ENCODE peak calls at places on chromosomes 2 and 18, in ten cellular contexts. One of them, this sample, is unnamed.

GRCh38 chr2:170819941-170820646 is 3.4 kb downstream of the GAD1 start:
- DNase-seq in GM12878: no peak
- DNase-seq in H1: peak; percentile 79
- DNase-seq in upper lobe of left lung: no peak
- DNase-seq in K562: no peak
- DNase-seq in suprapubic skin: no peak
- DNase-seq in transverse colon: no peak
- DNase-seq in stomach: no peak
- DNase-seq in HCT116: no peak
- DNase-seq in GM23338: peak; percentile 83
- DNase-seq in this sample: no peak

GRCh38 chr18:62341423-62341920 is 16.4 kb downstream of the TNFRSF11A start:
- DNase-seq in transverse colon: no peak
- DNase-seq in H1: peak; percentile 13
- DNase-seq in upper lobe of left lung: no peak
- DNase-seq in HCT116: no peak
- DNase-seq in GM23338: no peak
- DNase-seq in GM12878: no peak
- DNase-seq in suprapubic skin: no peak
- DNase-seq in K562: no peak
- DNase-seq in stomach: peak; percentile 53
- DNase-seq in this sample: no peak

GRCh38 chr2:15802657-15803056 is 137.7 kb upstream of the MYCN start:
- DNase-seq in K562: no peak
- DNase-seq in HCT116: no peak
- DNase-seq in GM23338: no peak
- DNase-seq in stomach: no peak
- DNase-seq in GM12878: no peak
- DNase-seq in H1: no peak
- DNase-seq in suprapubic skin: no peak
- DNase-seq in upper lobe of left lung: no peak
- DNase-seq in transverse colon: no peak
- DNase-seq in this sample: no peak

GRCh38 chr2:186554850-186555785 is 34.7 kb upstream of the ITGAV start:
- DNase-seq in suprapubic skin: no peak
- DNase-seq in GM12878: no peak
- DNase-seq in GM23338: no peak
- DNase-seq in transverse colon: no peak
- DNase-seq in K562: no peak
- DNase-seq in upper lobe of left lung: no peak
- DNase-seq in stomach: no peak
- DNase-seq in H1: no peak
- DNase-seq in HCT116: no peak
- DNase-seq in this sample: no peak

GRCh38 chr2:219406861-219407230 is 11.3 kb upstream of the DES start:
- DNase-seq in GM23338: no peak
- DNase-seq in stomach: no peak
- DNase-seq in upper lobe of left lung: no peak
- DNase-seq in transverse colon: peak; percentile 60
- DNase-seq in suprapubic skin: no peak
- DNase-seq in GM12878: no peak
- DNase-seq in K562: no peak
- DNase-seq in HCT116: no peak
- DNase-seq in H1: no peak
- DNase-seq in this sample: peak; percentile 97

GRCh38 chr2:230650585-230651137 is 62.0 kb upstream of the CAB39 start:
- DNase-seq in GM23338: no peak
- DNase-seq in suprapubic skin: no peak
- DNase-seq in K562: peak; percentile 58
- DNase-seq in HCT116: no peak
- DNase-seq in upper lobe of left lung: no peak
- DNase-seq in GM12878: peak; percentile 93
- DNase-seq in H1: no peak
- DNase-seq in transverse colon: no peak
- DNase-seq in stomach: no peak
- DNase-seq in this sample: no peak

GRCh38 chr2:113217455-113218282 is 43.9 kb downstream of the PSD4 start:
- DNase-seq in K562: no peak
- DNase-seq in suprapubic skin: no peak
- DNase-seq in stomach: no peak
- DNase-seq in upper lobe of left lung: no peak
- DNase-seq in transverse colon: no peak
- DNase-seq in HCT116: no peak
- DNase-seq in H1: no peak
- DNase-seq in GM23338: no peak
- DNase-seq in GM12878: no peak
- DNase-seq in this sample: peak; percentile 52

GRCh38 chr2:200172944-200173481 is 133.5 kb upstream of the SPATS2L start:
- DNase-seq in suprapubic skin: no peak
- DNase-seq in transverse colon: no peak
- DNase-seq in GM23338: no peak
- DNase-seq in H1: no peak
- DNase-seq in K562: no peak
- DNase-seq in HCT116: no peak
- DNase-seq in upper lobe of left lung: no peak
- DNase-seq in GM12878: no peak
- DNase-seq in stomach: no peak
- DNase-seq in this sample: no peak

GRCh38 chr2:104572856-104573255 is 281.1 kb upstream of the POU3F3 start:
- DNase-seq in GM23338: no peak
- DNase-seq in H1: no peak
- DNase-seq in transverse colon: no peak
- DNase-seq in K562: no peak
- DNase-seq in GM12878: no peak
- DNase-seq in upper lobe of left lung: peak; percentile 29
- DNase-seq in suprapubic skin: no peak
- DNase-seq in HCT116: no peak
- DNase-seq in stomach: no peak
- DNase-seq in this sample: no peak

DNA sequence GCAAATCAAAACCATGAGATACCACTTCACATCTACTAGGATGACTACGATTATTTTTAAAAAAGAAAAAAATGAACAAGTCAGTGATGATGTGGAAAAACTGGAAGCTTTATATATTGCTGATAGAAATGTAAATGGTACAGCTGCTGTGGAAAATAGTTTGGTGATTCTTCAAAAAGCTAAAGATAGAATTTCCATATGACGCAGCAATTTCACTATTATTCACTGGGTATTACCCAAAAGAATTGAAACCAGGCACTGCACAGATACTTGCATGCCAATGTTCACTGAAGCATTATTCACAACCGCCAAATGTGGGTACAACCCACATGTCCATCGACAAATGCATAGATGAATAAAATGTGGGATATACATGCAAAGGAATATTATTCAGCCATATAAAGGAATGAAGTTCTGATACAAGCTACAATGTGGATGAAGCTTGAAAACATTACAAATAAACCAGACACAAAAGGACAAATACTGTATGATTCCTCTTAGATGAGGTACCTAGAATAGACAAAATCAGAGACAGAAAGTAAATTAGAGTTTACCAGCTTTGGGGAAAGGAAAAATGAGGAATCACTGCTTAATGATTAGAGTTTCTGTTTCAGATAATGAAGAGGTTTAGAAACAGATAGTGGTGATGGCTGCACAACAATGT is 11.1 kb downstream of the RTTN start:
- DNase-seq in transverse colon: no peak
- DNase-seq in GM12878: peak; percentile 90
- DNase-seq in K562: no peak
- DNase-seq in GM23338: no peak
- DNase-seq in HCT116: no peak
- DNase-seq in H1: no peak
- DNase-seq in suprapubic skin: no peak
- DNase-seq in upper lobe of left lung: no peak
- DNase-seq in stomach: no peak
- DNase-seq in this sample: no peak
- TF ChIP-seq POLR2AphosphoS5 in transverse colon: no peak
- TF ChIP-seq POLR2AphosphoS5 in GM12878: no peak
- TF ChIP-seq POLR2AphosphoS5 in K562: no peak
- TF ChIP-seq POLR2AphosphoS5 in GM23338: no peak
- TF ChIP-seq POLR2AphosphoS5 in HCT116: no peak
- TF ChIP-seq POLR2AphosphoS5 in H1: no peak
- TF ChIP-seq POLR2AphosphoS5 in suprapubic skin: no peak
- TF ChIP-seq POLR2AphosphoS5 in upper lobe of left lung: no peak
- TF ChIP-seq POLR2AphosphoS5 in stomach: no peak
- TF ChIP-seq POLR2AphosphoS5 in this sample: no peak

DNA sequence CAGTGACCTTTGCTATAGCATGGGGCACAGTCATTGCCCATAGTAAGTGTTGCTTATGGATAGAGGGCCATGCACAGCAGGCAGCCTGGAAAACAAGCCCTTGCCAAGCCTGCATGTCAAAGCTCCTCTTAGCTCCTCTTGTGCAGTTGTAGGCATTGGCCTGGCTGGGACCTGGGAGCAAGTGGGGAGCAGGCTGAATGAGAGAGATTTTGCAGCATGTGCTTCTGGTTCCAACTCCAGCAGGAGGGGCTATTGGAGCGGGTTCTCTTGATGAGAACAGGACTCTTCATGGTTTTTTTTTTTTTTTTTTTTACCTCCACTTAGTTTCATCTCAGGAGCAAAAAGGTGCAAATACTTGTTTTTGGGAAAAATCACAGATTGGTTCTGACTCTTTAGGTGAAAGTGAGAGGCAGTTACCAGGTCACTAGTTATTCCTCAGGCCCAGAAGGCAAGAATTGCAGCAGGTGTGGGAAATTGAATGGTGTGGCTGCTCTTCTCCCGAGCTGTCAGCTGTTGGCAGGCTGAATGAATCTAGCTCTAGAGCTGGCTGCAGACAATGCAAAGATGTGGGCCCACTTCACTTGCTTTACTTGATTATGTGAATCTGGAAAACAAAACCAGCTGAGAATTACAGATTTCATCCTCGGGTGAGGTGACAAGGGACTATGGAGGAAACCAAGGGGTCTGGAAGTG is 95.9 kb downstream of the MAP4K4 start:
- DNase-seq in suprapubic skin: no peak
- DNase-seq in transverse colon: no peak
- DNase-seq in GM12878: no peak
- DNase-seq in GM23338: peak; percentile 80
- DNase-seq in K562: no peak
- DNase-seq in upper lobe of left lung: no peak
- DNase-seq in H1: no peak
- DNase-seq in HCT116: no peak
- DNase-seq in stomach: no peak
- DNase-seq in this sample: no peak
- TF ChIP-seq CTCF in suprapubic skin: no peak
- TF ChIP-seq CTCF in transverse colon: no peak
- TF ChIP-seq CTCF in GM12878: peak; percentile 14
- TF ChIP-seq CTCF in GM23338: peak; percentile 64
- TF ChIP-seq CTCF in K562: peak; percentile 31
- TF ChIP-seq CTCF in upper lobe of left lung: no peak
- TF ChIP-seq CTCF in H1: peak; percentile 55
- TF ChIP-seq CTCF in HCT116: no peak
- TF ChIP-seq CTCF in stomach: no peak
- TF ChIP-seq CTCF in this sample: no peak

GRCh38 chr2:19607931-19608762 is 249.7 kb upstream of the OSR1 start:
- DNase-seq in HCT116: no peak
- DNase-seq in K562: no peak
- DNase-seq in GM23338: no peak
- DNase-seq in upper lobe of left lung: no peak
- DNase-seq in suprapubic skin: no peak
- DNase-seq in transverse colon: no peak
- DNase-seq in GM12878: no peak
- DNase-seq in stomach: no peak
- DNase-seq in H1: no peak
- DNase-seq in this sample: no peak
- H3K4me1 ChIP-seq in HCT116: peaks cover 42% of the 10 kb centered on the region
- H3K4me1 ChIP-seq in K562: no peaks in the 10 kb centered on the region
- H3K4me1 ChIP-seq in GM23338: no peaks in the 10 kb centered on the region
- H3K4me1 ChIP-seq in upper lobe of left lung: no peaks in the 10 kb centered on the region
- H3K4me1 ChIP-seq in suprapubic skin: no peaks in the 10 kb centered on the region
- H3K4me1 ChIP-seq in transverse colon: no peaks in the 10 kb centered on the region
- H3K4me1 ChIP-seq in GM12878: no peaks in the 10 kb centered on the region
- H3K4me1 ChIP-seq in stomach: no peaks in the 10 kb centered on the region
- H3K4me1 ChIP-seq in H1: no peaks in the 10 kb centered on the region
- H3K4me1 ChIP-seq in this sample: no peaks in the 10 kb centered on the region

GRCh38 chr18:75364512-75364911 is 63.0 kb downstream of the SMIM21 start:
- DNase-seq in upper lobe of left lung: no peak
- DNase-seq in GM12878: no peak
- DNase-seq in transverse colon: no peak
- DNase-seq in H1: no peak
- DNase-seq in HCT116: no peak
- DNase-seq in stomach: no peak
- DNase-seq in GM23338: no peak
- DNase-seq in K562: no peak
- DNase-seq in suprapubic skin: no peak
- DNase-seq in this sample: no peak

GRCh38 chr18:75365837-75366236 is 61.7 kb downstream of the SMIM21 start:
- DNase-seq in K562: no peak
- DNase-seq in GM12878: no peak
- DNase-seq in upper lobe of left lung: no peak
- DNase-seq in GM23338: no peak
- DNase-seq in H1: no peak
- DNase-seq in suprapubic skin: no peak
- DNase-seq in HCT116: no peak
- DNase-seq in transverse colon: no peak
- DNase-seq in stomach: no peak
- DNase-seq in this sample: no peak

GRCh38 chr18:75365230-75365629 is 62.3 kb downstream of the SMIM21 start:
- DNase-seq in GM23338: no peak
- DNase-seq in K562: no peak
- DNase-seq in HCT116: no peak
- DNase-seq in upper lobe of left lung: no peak
- DNase-seq in stomach: no peak
- DNase-seq in suprapubic skin: no peak
- DNase-seq in GM12878: no peak
- DNase-seq in H1: no peak
- DNase-seq in transverse colon: no peak
- DNase-seq in this sample: no peak

GRCh38 chr18:75363446-75364225 is 63.9 kb downstream of the SMIM21 start:
- DNase-seq in GM23338: no peak
- DNase-seq in HCT116: no peak
- DNase-seq in H1: no peak
- DNase-seq in stomach: no peak
- DNase-seq in K562: no peak
- DNase-seq in suprapubic skin: no peak
- DNase-seq in GM12878: no peak
- DNase-seq in upper lobe of left lung: no peak
- DNase-seq in transverse colon: no peak
- DNase-seq in this sample: no peak

GRCh38 chr18:75369026-75369425 is 58.5 kb downstream of the SMIM21 start:
- DNase-seq in GM23338: no peak
- DNase-seq in suprapubic skin: no peak
- DNase-seq in stomach: no peak
- DNase-seq in upper lobe of left lung: no peak
- DNase-seq in GM12878: no peak
- DNase-seq in H1: no peak
- DNase-seq in HCT116: no peak
- DNase-seq in transverse colon: no peak
- DNase-seq in K562: no peak
- DNase-seq in this sample: no peak
- TF ChIP-seq POLR2AphosphoS5 in GM23338: no peak
- TF ChIP-seq POLR2AphosphoS5 in suprapubic skin: no peak
- TF ChIP-seq POLR2AphosphoS5 in stomach: no peak
- TF ChIP-seq POLR2AphosphoS5 in upper lobe of left lung: no peak
- TF ChIP-seq POLR2AphosphoS5 in GM12878: no peak
- TF ChIP-seq POLR2AphosphoS5 in H1: no peak
- TF ChIP-seq POLR2AphosphoS5 in HCT116: no peak
- TF ChIP-seq POLR2AphosphoS5 in transverse colon: no peak
- TF ChIP-seq POLR2AphosphoS5 in K562: no peak
- TF ChIP-seq POLR2AphosphoS5 in this sample: no peak

GRCh38 chr2:46555011-46555410 is 75.6 kb downstream of the TMEM247 start:
- DNase-seq in stomach: no peak
- DNase-seq in GM23338: peak; percentile 87
- DNase-seq in upper lobe of left lung: no peak
- DNase-seq in GM12878: no peak
- DNase-seq in K562: peak; percentile 39
- DNase-seq in suprapubic skin: no peak
- DNase-seq in H1: peak; percentile 74
- DNase-seq in transverse colon: no peak
- DNase-seq in HCT116: no peak
- DNase-seq in this sample: no peak
- TF ChIP-seq CTCF in stomach: no peak
- TF ChIP-seq CTCF in GM23338: peak; percentile 72
- TF ChIP-seq CTCF in upper lobe of left lung: peak; percentile 11
- TF ChIP-seq CTCF in GM12878: peak; percentile 31
- TF ChIP-seq CTCF in K562: peak; percentile 52
- TF ChIP-seq CTCF in suprapubic skin: no peak
- TF ChIP-seq CTCF in H1: peak; percentile 64
- TF ChIP-seq CTCF in transverse colon: no peak
- TF ChIP-seq CTCF in HCT116: peak; percentile 44
- TF ChIP-seq CTCF in this sample: no peak

This sample was measured in sigmoid colon.